ENCODE peak calls at places on chromosomes 7 and 10, in seven cellular contexts. L is iPS DF 19.7, Z is cerebellar cortex, I is NCI-H345, B is posterior vena cava, U is Ammon's horn, J is breast epithelium. G is an unnamed sample.

GRCh38 chr10:3807221-3807927 is 22.4 kb upstream of the KLF6 start:
- DNase-seq in Z (peak; percentile 72), U (no peak), J (no peak), B (no peak), L (no peak), I (no peak), G (no peak)

GRCh38 chr7:140062528-140063299 is at the start of gene PARP12:
- DNase-seq in I (peak; percentile 80), Z (no peak), U (peak; percentile 61), J (peak; percentile 67), L (peak; percentile 15), B (peak; percentile 97), G (peak; percentile 30)

GRCh38 chr7:156578978-156579430 is 61.6 kb upstream of the RNF32 start:
- DNase-seq in B (no peak), J (no peak), Z (no peak), U (peak; percentile 90), I (no peak), L (no peak), G (peak; percentile 73)

GRCh38 chr7:123148813-123149212 is 51.0 kb downstream of the SLC13A1 start:
- DNase-seq in I (no peak), U (no peak), L (no peak), J (no peak), B (no peak), Z (no peak), G (no peak)

GRCh38 chr10:122050316-122050715 is 61.4 kb downstream of the TACC2 start:
- DNase-seq in Z (no peak), J (no peak), U (no peak), L (no peak), B (peak; percentile 60), I (no peak), G (no peak)

GRCh38 chr10:125788156-125789034 is 12.8 kb upstream of the MMP21 start:
- DNase-seq in B (no peak), I (no peak), Z (no peak), U (no peak), L (no peak), J (no peak), G (no peak)

GRCh38 chr7:107501593-107501992 is 31.7 kb downstream of the GPR22 start:
- DNase-seq in B (no peak), U (peak; percentile 20), J (no peak), Z (peak; percentile 53), L (no peak), I (no peak), G (peak; percentile 4)

GRCh38 chr7:142482899-142483658 is 225.2 kb upstream of the PRSS58 start:
- DNase-seq in J (no peak), U (peak; percentile 66), Z (peak; percentile 26), B (no peak), L (no peak), I (peak; percentile 39), G (peak; percentile 51)

GRCh38 chr7:43674559-43675436 is 54.5 kb downstream of the COA1 start:
- DNase-seq in B (no peak), U (no peak), Z (no peak), L (no peak), J (no peak), I (no peak), G (no peak)

GRCh38 chr7:103698064-103698463 is 252.1 kb upstream of the SLC26A5 start:
- DNase-seq in B (no peak), U (no peak), I (no peak), J (no peak), Z (no peak), L (no peak), G (no peak)

G was measured in midbrain.